ENCODE peak calls at places on chromosomes 2 and 18, in four cellular contexts. B is NCI-H2171; O is lung microvascular endothelial cell; W is activated naive CD8-positive, alpha-beta T cell treated with anti-CD3 and anti-CD28 coated beads for 36 hours. N is an unnamed sample.

GRCh38 chr2:20192781-20193180 is 32.1 kb downstream of the SDC1 start:
- DNase-seq in W (no peak), B (no peak), O (no peak), N (no peak)

GRCh38 chr2:150303281-150303680 is 184.2 kb downstream of the RND3 start:
- DNase-seq in B (no peak), W (no peak), O (peak; percentile 3), N (no peak)

GRCh38 chr18:36993068-36993467 is 164.1 kb downstream of the KIAA1328 start:
- DNase-seq in W (no peak), B (no peak), O (no peak), N (no peak)

GRCh38 chr2:1492696-1493095 is 79.4 kb downstream of the TPO start:
- DNase-seq in O (no peak), B (no peak), W (no peak), N (no peak)

GRCh38 chr2:54809814-54810213 is 86.4 kb downstream of the EML6 start:
- DNase-seq in W (no peak), B (no peak), O (no peak), N (no peak)

GRCh38 chr2:58796239-58796638 is 555.1 kb upstream of the FANCL start:
- DNase-seq in W (no peak), B (no peak), O (no peak), N (no peak)

GRCh38 chr18:70205421-70206397 is at the start of gene RTTN:
- DNase-seq in W (peak; percentile 95), B (peak; percentile 77), O (peak; percentile 97), N (peak; percentile 94)

GRCh38 chr2:96317584-96317997 is 7.5 kb upstream of the ITPRIPL1 start:
- DNase-seq in O (no peak), W (no peak), B (no peak), N (no peak)

GRCh38 chr2:123993728-123994323 is 31.3 kb upstream of the CNTNAP5 start:
- DNase-seq in W (peak; percentile 1), B (no peak), O (peak; percentile 53), N (peak; percentile 7)

GRCh38 chr18:46891742-46892214 is 25.5 kb downstream of the PIAS2 start:
- DNase-seq in O (no peak), B (no peak), W (peak; percentile 23), N (peak; percentile 22)

GRCh38 chr18:8029731-8030130 is 462.6 kb downstream of the PTPRM start:
- DNase-seq in O (no peak), B (no peak), W (no peak), N (no peak)

GRCh38 chr2:11657646-11658045 is 12.3 kb downstream of the NTSR2 start:
- DNase-seq in W (no peak), O (no peak), B (no peak), N (no peak)

GRCh38 chr2:117378653-117379052 is 435.8 kb upstream of the DDX18 start:
- DNase-seq in O (no peak), W (no peak), B (no peak), N (no peak)

GRCh38 chr2:8623576-8623957 is 58.3 kb upstream of the ID2 start:
- DNase-seq in B (no peak), O (no peak), W (no peak), N (no peak)

GRCh38 chr2:233456934-233457333 is 102.6 kb downstream of the DGKD start:
- DNase-seq in W (no peak), O (no peak), B (no peak), N (no peak)

GRCh38 chr2:138641277-138641676 is 138.9 kb downstream of the NXPH2 start:
- DNase-seq in B (no peak), O (no peak), W (no peak), N (no peak)

GRCh38 chr2:120298173-120298835 is 45.7 kb downstream of the RALB start:
- DNase-seq in B (no peak), W (no peak), O (no peak), N (no peak)

GRCh38 chr2:24981742-24982141 is 10.0 kb upstream of the DNAJC27 start:
- DNase-seq in O (no peak), W (no peak), B (no peak), N (no peak)

GRCh38 chr18:47754311-47755101 is 176.0 kb downstream of the SMAD2 start:
- DNase-seq in B (no peak), W (peak; percentile 52), O (peak; percentile 47), N (peak; percentile 71)

GRCh38 chr2:46731280-46731679 is 184.3 kb downstream of the MCFD2 start:
- DNase-seq in W (no peak), O (no peak), B (no peak), N (no peak)

GRCh38 chr2:107553534-107553933 is 273.2 kb upstream of the RGPD4 start:
- DNase-seq in W (no peak), B (no peak), O (no peak), N (no peak)

GRCh38 chr2:200089040-200089755 is 133.8 kb downstream of the MAIP1 start:
- DNase-seq in W (no peak), O (no peak), B (no peak), N (no peak)

GRCh38 chr2:101187131-101187530 is 35.9 kb upstream of the TBC1D8 start:
- DNase-seq in B (no peak), W (no peak), O (no peak), N (no peak)

GRCh38 chr2:176827269-176827668 is 385.3 kb upstream of the HNRNPA3 start:
- DNase-seq in O (no peak), B (no peak), W (peak; percentile 56), N (peak; percentile 68)

GRCh38 chr2:103823847-103824246 is 1030.1 kb upstream of the POU3F3 start:
- DNase-seq in W (no peak), B (no peak), O (no peak), N (no peak)

GRCh38 chr2:118089015-118089800 is 937 bp downstream of the INSIG2 start:
- DNase-seq in O (peak; percentile 67), B (no peak), W (peak; percentile 19), N (peak; percentile 31)

GRCh38 chr2:224650815-224651439 is 65.2 kb downstream of the CCDC195 start:
- DNase-seq in O (peak; percentile 64), W (no peak), B (peak; percentile 23), N (no peak)

GRCh38 chr2:78125042-78125441 is 602.9 kb upstream of the LRRTM4 start:
- DNase-seq in B (no peak), O (no peak), W (no peak), N (no peak)

GRCh38 chr2:69743847-69744264 is 1.9 kb downstream of the ANXA4 start:
- DNase-seq in W (no peak), B (no peak), O (no peak), N (no peak)

GRCh38 chr2:237434916-237435315 is 21.0 kb upstream of the COL6A3 start:
- DNase-seq in B (no peak), W (peak; percentile 81), O (no peak), N (peak; percentile 84)

GRCh38 chr2:85799215-85799956 is 45.6 kb downstream of the ATOH8 start:
- DNase-seq in W (no peak), O (peak; percentile 22), B (no peak), N (no peak)

GRCh38 chr2:230054079-230054478 is 14.6 kb downstream of the SLC16A14 start:
- DNase-seq in O (no peak), W (no peak), B (no peak), N (no peak)

GRCh38 chr2:208072250-208072892 is 47.0 kb upstream of the PLEKHM3 start:
- DNase-seq in W (peak; percentile 27), B (peak; percentile 16), O (peak; percentile 77), N (peak; percentile 62)

N was measured in stimulated activated naive CD8-positive, alpha-beta T cell treated with anti-CD3 and anti-CD28 coated beads, Interleukin-15, Interleukin-2, amounts not matched to agents 100 U/mL and 50 U/mL, for 24 hours.